ENCODE peak calls at places on chromosomes 11 and 22, in eight cellular contexts. J is stimulated activated effector memory CD8-positive, alpha-beta T cell treated with anti-CD3 and anti-CD28 coated beads, Interleukin-12 subunit alpha, Interleukin-12 subunit beta, amount 100 ng/mL, for 72 hours; H is activated T-helper 1 cell treated with anti-CD3 and anti-CD28 coated beads, Interleukin-12 subunit alpha, Interleukin-12 subunit beta, Interleukin-2, Interleukin-4 antibody, amounts not matched to agents 30 ng/mL and 10 ng/mL and 1 ng/mL, durations not matched to agents 14 hours and 24 hours and 36 hours; P is stimulated activated CD4-positive, alpha-beta T cell treated with anti-CD3 and anti-CD28 coated beads, Interleukin-1b, Interleukin-23, amount 100 ng/mL, for 4 hours; Q is germinal center; E is NCI-H1436 treated with DMSO at 0.1 percent for 48 hours; W is left lung; M is NCI-H2029. V is an unnamed sample.

GRCh38 chr11:109426442-109426841 is 4.5 kb downstream of the C11orf87 start:
- DNase-seq in H (no peak), M (no peak), E (no peak), Q (no peak), W (no peak), P (no peak), J (no peak), V (peak)

GRCh38 chr22:44357962-44358553 is 45.3 kb upstream of the SHISAL1 start:
- DNase-seq in J (no peak), P (no peak), E (no peak), W (peak), M (no peak), Q (no peak), H (no peak), V (no peak)

GRCh38 chr11:60767388-60767811 is 10.7 kb downstream of the MS4A15 start:
- DNase-seq in W (no peak), M (no peak), H (no peak), P (no peak), Q (peak), E (no peak), J (no peak), V (no peak)

GRCh38 chr11:10301656-10302293 is 3.1 kb upstream of the ADM start:
- DNase-seq in W (no peak), Q (no peak), M (no peak), P (no peak), H (no peak), E (no peak), J (no peak), V (no peak)

GRCh38 chr11:46865340-46865739 is 19.3 kb upstream of the CKAP5 start:
- DNase-seq in W (no peak), J (no peak), E (no peak), P (no peak), H (no peak), Q (no peak), M (no peak), V (no peak)

GRCh38 chr11:67022341-67022933 is 497 bp upstream of the SYT12 start:
- DNase-seq in P (no peak), H (no peak), W (no peak), J (no peak), Q (no peak), E (no peak), M (no peak), V (peak)

GRCh38 chr11:122796128-122796717 is 42.1 kb upstream of the CRTAM start:
- DNase-seq in E (no peak), P (peak), J (peak), H (peak), M (peak), W (peak), Q (peak), V (no peak)

GRCh38 chr11:45266693-45267451 is 19.3 kb downstream of the SYT13 start:
- DNase-seq in M (no peak), H (no peak), P (no peak), Q (peak), W (no peak), J (peak), E (no peak), V (no peak)

GRCh38 chr11:76140912-76141574 is 65.3 kb downstream of the WNT11 start:
- DNase-seq in M (no peak), W (peak), H (no peak), J (no peak), Q (no peak), P (no peak), E (no peak), V (no peak)

GRCh38 chr11:105861225-105861624 is 160.8 kb downstream of the MSANTD4 start:
- DNase-seq in H (no peak), Q (no peak), P (no peak), M (peak), J (no peak), W (no peak), E (no peak), V (no peak)

GRCh38 chr22:42630901-42631602 is 9.3 kb downstream of the ATP5MGL start:
- DNase-seq in P (no peak), M (no peak), H (no peak), W (no peak), Q (no peak), J (no peak), E (no peak), V (no peak)

GRCh38 chr22:39214383-39215069 is 30.3 kb downstream of the PDGFB start:
- DNase-seq in H (no peak), W (no peak), M (no peak), E (no peak), Q (no peak), P (no peak), J (no peak), V (peak)

GRCh38 chr22:20973634-20974286 is 6.7 kb downstream of the AIFM3 start:
- DNase-seq in J (no peak), E (no peak), P (no peak), W (peak), H (no peak), Q (no peak), M (no peak), V (no peak)

GRCh38 chr11:117195761-117196160 is 3.4 kb upstream of the TAGLN start:
- DNase-seq in H (no peak), P (no peak), J (no peak), Q (no peak), W (no peak), E (no peak), M (no peak), V (no peak)

GRCh38 chr11:126007263-126007662 is 55.4 kb downstream of the CDON start:
- DNase-seq in M (no peak), Q (no peak), P (no peak), W (no peak), J (no peak), H (no peak), E (no peak), V (peak)

GRCh38 chr22:38305481-38306448 is 11.5 kb downstream of the CSNK1E start:
- DNase-seq in Q (peak), P (no peak), H (no peak), J (no peak), W (no peak), M (peak), E (no peak), V (no peak)

V was measured in foreskin keratinocyte.